ENCODE peak calls at places on chromosome 20, in eight cellular contexts. A is CD8-positive, alpha-beta T cell; X is pancreas; P is HepG2; N is body of pancreas; B is IMR-90; L is tibial artery; Q is heart left ventricle. U is an unnamed sample.

GRCh38 chr20:41171736-41172295 is 34.5 kb downstream of the PLCG1 start:
- DNase-seq in A (peak), X (no peak), P (no peak), N (no peak), B (no peak), L (peak), Q (no peak), U (peak)

GRCh38 chr20:37948956-37949355 is 46.0 kb downstream of the VSTM2L start:
- DNase-seq in A (peak), X (no peak), P (no peak), N (no peak), B (no peak), L (no peak), Q (no peak), U (peak)

GRCh38 chr20:35870541-35871307 is 83.6 kb downstream of the SCAND1 start:
- DNase-seq in A (no peak), X (no peak), P (no peak), N (no peak), B (no peak), L (no peak), Q (no peak), U (no peak)

GRCh38 chr20:4952229-4952628 is 49.1 kb downstream of the SLC23A2 start:
- DNase-seq in A (no peak), X (no peak), P (no peak), N (no peak), B (no peak), L (no peak), Q (no peak), U (no peak)

GRCh38 chr20:39885975-39886649 is 802.9 kb downstream of the MAFB start:
- DNase-seq in A (no peak), X (peak), P (peak), N (peak), B (peak), L (peak), Q (peak), U (peak)

GRCh38 chr20:13098720-13099355 is 90.1 kb downstream of the SPTLC3 start:
- DNase-seq in A (no peak), X (no peak), P (peak), N (no peak), B (no peak), L (no peak), Q (no peak), U (no peak)

GRCh38 chr20:20837574-20838021 is 125.2 kb upstream of the RALGAPA2 start:
- DNase-seq in A (no peak), X (peak), P (peak), N (peak), B (peak), L (peak), Q (no peak), U (peak)

GRCh38 chr20:16069416-16070010 is 503.7 kb downstream of the KIF16B start:
- DNase-seq in A (no peak), X (no peak), P (no peak), N (no peak), B (no peak), L (no peak), Q (no peak), U (no peak)

GRCh38 chr20:3923818-3924217 is 34.6 kb downstream of the PANK2 start:
- DNase-seq in A (no peak), X (no peak), P (no peak), N (no peak), B (peak), L (no peak), Q (no peak), U (no peak)

GRCh38 chr20:15561707-15562106 is 1011.5 kb downstream of the KIF16B start:
- DNase-seq in A (no peak), X (no peak), P (no peak), N (no peak), B (no peak), L (no peak), Q (no peak), U (no peak)

GRCh38 chr20:32789896-32790750 is 27.9 kb downstream of the DNMT3B start:
- DNase-seq in A (peak), X (peak), P (peak), N (peak), B (peak), L (peak), Q (peak), U (peak)

GRCh38 chr20:23245553-23246128 is 105.0 kb upstream of the NXT1 start:
- DNase-seq in A (no peak), X (peak), P (peak), N (peak), B (peak), L (peak), Q (peak), U (peak)

GRCh38 chr20:38789503-38790209 is 15.8 kb upstream of the PPP1R16B start:
- DNase-seq in A (no peak), X (no peak), P (no peak), N (no peak), B (peak), L (no peak), Q (no peak), U (no peak)

GRCh38 chr20:3701061-3701998 is 11.1 kb downstream of the SIGLEC1 start:
- DNase-seq in A (no peak), X (no peak), P (peak), N (no peak), B (no peak), L (no peak), Q (peak), U (no peak)

GRCh38 chr20:57005146-57005933 is 261.1 kb downstream of the BMP7 start:
- DNase-seq in A (no peak), X (no peak), P (no peak), N (no peak), B (no peak), L (no peak), Q (no peak), U (no peak)

GRCh38 chr20:23222531-23223200 is 127.9 kb upstream of the NXT1 start:
- DNase-seq in A (no peak), X (no peak), P (no peak), N (no peak), B (no peak), L (no peak), Q (no peak), U (no peak)

GRCh38 chr20:35831029-35831428 is 59.2 kb downstream of the PHF20 start:
- DNase-seq in A (no peak), X (no peak), P (no peak), N (no peak), B (peak), L (no peak), Q (no peak), U (no peak)

GRCh38 chr20:5825136-5825719 is 75.0 kb downstream of the SHLD1 start:
- DNase-seq in A (no peak), X (no peak), P (no peak), N (no peak), B (no peak), L (no peak), Q (no peak), U (peak)

GRCh38 chr20:37542281-37542680 is 14.6 kb upstream of the BLCAP start:
- DNase-seq in A (no peak), X (no peak), P (peak), N (no peak), B (peak), L (no peak), Q (no peak), U (no peak)

GRCh38 chr20:62028384-62028783 is 37.3 kb downstream of the TAF4 start:
- DNase-seq in A (no peak), X (no peak), P (no peak), N (no peak), B (no peak), L (no peak), Q (peak), U (no peak)

GRCh38 chr20:18058661-18059467 is 1.1 kb upstream of the OVOL2 start:
- DNase-seq in A (no peak), X (peak), P (no peak), N (peak), B (no peak), L (no peak), Q (no peak), U (peak)

GRCh38 chr20:3539708-3540107 is 68.9 kb downstream of the ATRN start:
- DNase-seq in A (no peak), X (no peak), P (no peak), N (no peak), B (no peak), L (no peak), Q (no peak), U (no peak)

GRCh38 chr20:1673424-1673823 is 15.8 kb upstream of the SIRPG start:
- DNase-seq in A (no peak), X (no peak), P (no peak), N (no peak), B (no peak), L (no peak), Q (no peak), U (no peak)

GRCh38 chr20:33441142-33441955 is 2.2 kb downstream of the SNTA1 start:
- DNase-seq in A (no peak), X (no peak), P (peak), N (no peak), B (no peak), L (no peak), Q (no peak), U (no peak)

GRCh38 chr20:62001178-62001715 is 64.4 kb downstream of the TAF4 start:
- DNase-seq in A (no peak), X (no peak), P (no peak), N (no peak), B (no peak), L (no peak), Q (no peak), U (no peak)

GRCh38 chr20:45372646-45373352 is 5.3 kb downstream of the TP53TG5 start:
- DNase-seq in A (no peak), X (no peak), P (no peak), N (no peak), B (no peak), L (peak), Q (no peak), U (peak)

GRCh38 chr20:35845561-35845960 is 73.7 kb downstream of the PHF20 start:
- DNase-seq in A (no peak), X (no peak), P (no peak), N (no peak), B (peak), L (no peak), Q (no peak), U (no peak)

GRCh38 chr20:3800878-3801260 is 4.8 kb downstream of the CDC25B start:
- DNase-seq in A (no peak), X (no peak), P (no peak), N (no peak), B (no peak), L (no peak), Q (no peak), U (no peak)

GRCh38 chr20:37354210-37355195 is 8.6 kb downstream of the SRC start:
- DNase-seq in A (no peak), X (peak), P (no peak), N (peak), B (no peak), L (no peak), Q (no peak), U (peak)

GRCh38 chr20:49237531-49237930 is 18.3 kb downstream of the DDX27 start:
- DNase-seq in A (no peak), X (no peak), P (no peak), N (no peak), B (no peak), L (no peak), Q (no peak), U (no peak)

GRCh38 chr20:35699914-35700624 is 864 bp downstream of the ROMO1 start:
- DNase-seq in A (no peak), X (no peak), P (no peak), N (no peak), B (peak), L (no peak), Q (no peak), U (no peak)

GRCh38 chr20:62439218-62439617 is 11.9 kb upstream of the RBBP8NL start:
- DNase-seq in A (no peak), X (no peak), P (no peak), N (no peak), B (no peak), L (no peak), Q (no peak), U (no peak)

GRCh38 chr20:57882451-57883161 is 172.8 kb upstream of the PMEPA1 start:
- DNase-seq in A (peak), X (no peak), P (no peak), N (no peak), B (no peak), L (no peak), Q (no peak), U (no peak)

GRCh38 chr20:10647909-10648308 is 25.9 kb downstream of the JAG1 start:
- DNase-seq in A (no peak), X (no peak), P (no peak), N (no peak), B (no peak), L (peak), Q (no peak), U (no peak)

GRCh38 chr20:52127309-52127708 is 64.3 kb downstream of the ZFP64 start:
- DNase-seq in A (no peak), X (no peak), P (no peak), N (no peak), B (no peak), L (no peak), Q (no peak), U (no peak)

GRCh38 chr20:36153754-36154695 is 515 bp upstream of the EPB41L1 start:
- DNase-seq in A (no peak), X (peak), P (peak), N (peak), B (peak), L (peak), Q (peak), U (peak)

GRCh38 chr20:45028424-45029136 is 62.3 kb downstream of the STK4 start:
- DNase-seq in A (no peak), X (no peak), P (no peak), N (no peak), B (no peak), L (no peak), Q (no peak), U (no peak)

DNA sequence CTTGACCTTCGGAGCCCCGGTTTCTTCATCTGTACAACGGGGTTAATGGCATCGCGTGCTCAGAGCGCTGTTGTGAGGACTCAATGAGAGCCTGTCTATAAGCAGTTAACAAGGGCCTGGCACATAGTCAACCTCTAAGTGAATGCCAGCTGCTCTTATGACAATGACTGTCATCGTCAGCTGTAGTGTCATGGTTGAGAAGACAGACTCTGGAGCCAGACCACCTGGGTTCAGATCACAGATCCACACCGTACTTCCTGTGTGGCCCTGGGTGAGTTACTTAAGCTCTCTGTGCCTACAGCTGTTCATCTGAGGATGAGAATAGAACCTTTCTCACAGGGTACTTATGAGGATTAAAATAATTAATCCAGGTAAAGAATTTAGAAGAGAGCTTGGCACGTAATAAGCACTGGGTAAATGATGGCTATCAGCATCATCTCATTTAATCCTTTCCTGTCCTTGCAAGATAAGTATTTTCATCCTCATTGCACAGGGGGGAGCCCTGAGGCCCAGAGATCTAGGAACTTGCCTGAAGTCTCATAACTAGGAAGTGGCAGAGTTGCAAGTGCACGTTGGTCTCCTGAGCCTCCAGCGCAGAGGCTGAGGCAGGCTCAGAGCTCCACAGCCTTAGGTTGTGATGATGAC is 105.3 kb downstream of the EYA2 start:
- DNase-seq in A (no peak), X (no peak), P (no peak), N (no peak), B (no peak), L (no peak), Q (no peak), U (peak)
- TF ChIP-seq CTCF in A (no peak), X (no peak), P (no peak), N (no peak), B (no peak), L (no peak), Q (no peak), U (no peak)

GRCh38 chr20:64214113-64214512 is 41.4 kb upstream of the PCMTD2 start:
- DNase-seq in A (no peak), X (no peak), P (no peak), N (no peak), B (no peak), L (no peak), Q (no peak), U (no peak)
- TF ChIP-seq CTCF in A (no peak), X (no peak), P (no peak), N (no peak), B (no peak), L (no peak), Q (no peak), U (no peak)

GRCh38 chr20:63572788-63573738 is 976 bp downstream of the HELZ2 start:
- DNase-seq in A (no peak), X (no peak), P (peak), N (no peak), B (no peak), L (no peak), Q (no peak), U (peak)
- TF ChIP-seq CTCF in A (no peak), X (no peak), P (peak), N (no peak), B (peak), L (no peak), Q (no peak), U (peak)

GRCh38 chr20:53384392-53384791 is 209.2 kb downstream of the ZNF217 start:
- DNase-seq in A (no peak), X (no peak), P (no peak), N (no peak), B (no peak), L (no peak), Q (no peak), U (no peak)

GRCh38 chr20:53386186-53386681 is 207.4 kb downstream of the ZNF217 start:
- DNase-seq in A (no peak), X (no peak), P (no peak), N (no peak), B (no peak), L (no peak), Q (no peak), U (no peak)

GRCh38 chr20:53382263-53382844 is 211.3 kb downstream of the ZNF217 start:
- DNase-seq in A (no peak), X (no peak), P (no peak), N (no peak), B (no peak), L (no peak), Q (no peak), U (no peak)

GRCh38 chr20:53376021-53376420 is 217.6 kb downstream of the ZNF217 start:
- DNase-seq in A (no peak), X (no peak), P (no peak), N (no peak), B (no peak), L (no peak), Q (no peak), U (no peak)

GRCh38 chr20:53381568-53382262 is 211.9 kb downstream of the ZNF217 start:
- DNase-seq in A (no peak), X (no peak), P (no peak), N (no peak), B (no peak), L (no peak), Q (no peak), U (no peak)
- TF ChIP-seq CTCF in A (no peak), X (no peak), P (peak), N (no peak), B (no peak), L (no peak), Q (no peak), U (peak)

GRCh38 chr20:8943638-8944037 is 125.2 kb upstream of the PLCB4 start:
- DNase-seq in A (no peak), X (no peak), P (no peak), N (no peak), B (no peak), L (no peak), Q (no peak), U (no peak)

GRCh38 chr20:8935878-8936277 is 133.0 kb upstream of the PLCB4 start:
- DNase-seq in A (no peak), X (no peak), P (no peak), N (no peak), B (no peak), L (no peak), Q (no peak), U (no peak)

GRCh38 chr20:8940311-8940710 is 128.6 kb upstream of the PLCB4 start:
- DNase-seq in A (no peak), X (no peak), P (no peak), N (no peak), B (no peak), L (peak), Q (no peak), U (no peak)

GRCh38 chr20:8934362-8934761 is 134.5 kb upstream of the PLCB4 start:
- DNase-seq in A (no peak), X (no peak), P (no peak), N (no peak), B (no peak), L (no peak), Q (no peak), U (no peak)

DNA sequence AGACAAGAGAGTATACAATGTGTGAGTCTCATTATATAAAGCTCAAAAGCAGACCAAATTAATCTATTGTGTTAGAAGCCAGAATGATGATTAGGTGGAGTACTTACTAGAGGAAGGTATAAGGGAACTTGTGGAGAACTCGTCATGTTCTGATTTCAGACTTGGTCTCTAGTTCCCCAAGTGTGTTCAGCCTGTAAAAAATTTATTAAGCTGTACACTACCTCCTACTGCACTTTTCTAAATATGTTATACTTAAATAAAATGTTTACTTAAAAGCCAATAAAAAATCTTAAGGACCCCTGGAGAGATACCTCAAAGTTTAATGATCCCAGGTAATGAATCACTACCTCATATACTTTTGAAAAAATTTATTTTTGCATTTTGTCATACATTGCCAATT is 130.4 kb upstream of the PLCB4 start:
- DNase-seq in A (no peak), X (no peak), P (no peak), N (no peak), B (no peak), L (no peak), Q (no peak), U (no peak)
- TF ChIP-seq CTCF in A (no peak), X (no peak), P (no peak), N (no peak), B (no peak), L (no peak), Q (no peak), U (no peak)

GRCh38 chr20:7094438-7094997 is 327.0 kb downstream of the BMP2 start:
- DNase-seq in A (no peak), X (no peak), P (peak), N (peak), B (peak), L (no peak), Q (no peak), U (peak)
- TF ChIP-seq CTCF in A (no peak), X (peak), P (peak), N (peak), B (peak), L (no peak), Q (peak), U (peak)

DNA sequence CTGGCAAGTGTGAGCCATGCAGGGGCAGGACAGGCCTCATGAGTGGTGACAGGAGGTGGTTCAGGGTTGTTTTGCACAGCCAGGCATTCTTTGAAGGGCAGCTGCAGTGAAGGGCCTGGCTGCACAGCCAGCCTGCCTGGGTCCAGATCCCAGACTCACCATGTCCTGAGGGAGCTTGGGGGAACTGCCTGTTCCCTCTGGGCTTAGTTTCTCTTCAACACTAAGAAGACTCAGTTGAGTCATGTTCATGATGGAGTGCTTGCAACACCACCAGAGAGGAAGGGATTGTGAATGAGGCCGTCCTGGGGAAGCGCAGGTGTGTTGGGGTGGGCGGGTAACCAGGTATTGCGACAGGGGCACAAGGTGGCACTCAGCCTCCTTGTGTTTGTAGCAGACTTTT is 102.4 kb downstream of the CDH26 start:
- DNase-seq in A (no peak), X (no peak), P (no peak), N (no peak), B (no peak), L (no peak), Q (no peak), U (peak)
- TF ChIP-seq CTCF in A (no peak), X (no peak), P (no peak), N (no peak), B (no peak), L (no peak), Q (no peak), U (no peak)

U was measured in endodermal cell.